ENCODE peak calls at places on chromosomes 1 and 21, in six cellular contexts. I, P, E, B, A and N are unnamed samples.

GRCh38 chr1:179810367-179810715 is 67.2 kb downstream of the FAM163A start:
- DNase-seq in I (no peak), P (no peak), E (no peak), B (no peak), A (no peak), N (no peak)

GRCh38 chr1:182610606-182611194 is 6.5 kb upstream of the RGS16 start:
- DNase-seq in I (no peak), P (peak; percentile 63), E (no peak), B (no peak), A (no peak), N (no peak)

GRCh38 chr1:90899263-90899662 is 122.6 kb downstream of the ZNF644 start:
- DNase-seq in I (no peak), P (no peak), E (no peak), B (no peak), A (no peak), N (no peak)

GRCh38 chr1:13764533-13764932 is 64.5 kb downstream of the PRDM2 start:
- DNase-seq in I (no peak), P (no peak), E (peak; percentile 72), B (no peak), A (no peak), N (no peak)

GRCh38 chr1:15993666-15994065 is 10.4 kb upstream of the SRARP start:
- DNase-seq in I (no peak), P (no peak), E (no peak), B (no peak), A (no peak), N (no peak)

GRCh38 chr1:226892534-226892895 is 22.1 kb downstream of the PSEN2 start:
- DNase-seq in I (no peak), P (no peak), E (no peak), B (no peak), A (no peak), N (no peak)

GRCh38 chr1:109659997-109660755 is 4.3 kb downstream of the GSTM4 start:
- DNase-seq in I (no peak), P (no peak), E (no peak), B (no peak), A (no peak), N (no peak)

GRCh38 chr1:232880354-232880753 is 70.1 kb upstream of the NTPCR start:
- DNase-seq in I (no peak), P (peak; percentile 64), E (peak; percentile 13), B (no peak), A (no peak), N (no peak)

GRCh38 chr1:174445817-174446216 is 1.9 kb upstream of the GPR52 start:
- DNase-seq in I (no peak), P (no peak), E (no peak), B (no peak), A (no peak), N (no peak)

GRCh38 chr1:158121604-158122254 is 59.0 kb upstream of the CD1D start:
- DNase-seq in I (no peak), P (peak; percentile 77), E (peak; percentile 59), B (no peak), A (no peak), N (no peak)

GRCh38 chr1:40820911-40821693 is 37.5 kb downstream of the KCNQ4 start:
- DNase-seq in I (no peak), P (no peak), E (no peak), B (no peak), A (no peak), N (no peak)

GRCh38 chr1:40817791-40818263 is 34.2 kb downstream of the KCNQ4 start:
- DNase-seq in I (no peak), P (no peak), E (no peak), B (no peak), A (no peak), N (no peak)

GRCh38 chr1:40820251-40820797 is 36.7 kb downstream of the KCNQ4 start:
- DNase-seq in I (no peak), P (peak; percentile 20), E (no peak), B (no peak), A (no peak), N (no peak)

GRCh38 chr1:40819101-40819500 is 35.5 kb downstream of the KCNQ4 start:
- DNase-seq in I (no peak), P (no peak), E (no peak), B (no peak), A (no peak), N (no peak)

DNA sequence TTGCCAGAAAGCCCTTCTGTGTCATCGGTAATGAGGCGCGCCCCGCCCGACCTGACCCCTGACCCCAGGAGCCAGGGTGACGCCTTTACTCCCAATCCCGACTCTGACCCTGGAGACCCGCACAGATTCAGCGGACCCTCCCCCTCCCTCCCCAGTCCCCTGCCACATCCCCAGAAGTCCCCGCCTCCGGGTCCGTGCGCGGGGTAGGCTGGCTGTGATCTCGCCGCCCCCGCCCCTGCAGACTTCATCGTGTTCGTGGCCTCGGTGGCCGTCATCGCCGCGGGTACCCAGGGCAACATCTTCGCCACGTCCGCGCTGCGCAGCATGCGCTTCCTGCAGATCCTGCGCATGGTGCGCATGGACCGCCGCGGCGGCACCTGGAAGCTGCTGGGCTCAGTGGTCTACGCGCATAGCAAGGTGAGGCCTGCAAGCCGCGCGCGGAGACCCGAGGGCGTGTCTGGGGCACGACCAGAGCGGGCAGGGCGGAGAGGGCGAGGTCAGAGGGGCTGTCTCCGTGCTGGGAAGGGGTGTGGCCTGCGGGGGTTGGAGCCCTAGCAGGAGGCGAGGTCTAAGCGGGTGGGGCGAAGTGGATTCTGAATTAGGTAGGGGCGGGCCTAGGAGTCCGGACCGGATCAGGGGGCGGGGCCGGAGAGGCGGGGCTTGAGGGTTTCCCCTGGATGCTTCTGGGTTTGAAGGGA is 34.8 kb downstream of the KCNQ4 start:
- DNase-seq in I (peak; percentile 87), P (peak; percentile 44), E (no peak), B (no peak), A (peak; percentile 8), N (peak; percentile 82)
- H3K4me3 ChIP-seq in I (peak overlapping the region; percentile 51), P (no peak overlapping the region), E (peak overlapping the region; percentile 39), B (peak overlapping the region; percentile 40), A (peak overlapping the region; percentile 50), N (peak overlapping the region; percentile 56)

GRCh38 chr21:44471996-44472395 is 16.7 kb downstream of the LRRC3 start:
- DNase-seq in I (no peak), P (no peak), E (no peak), B (no peak), A (no peak), N (no peak)
- H3K4me3 ChIP-seq in I (no peak overlapping the region), P (no peak overlapping the region), E (no peak overlapping the region), B (no peak overlapping the region), A (no peak overlapping the region), N (no peak overlapping the region)

GRCh38 chr1:160672789-160673695 is 26.2 kb upstream of the SLAMF1 start:
- DNase-seq in I (no peak), P (no peak), E (no peak), B (no peak), A (no peak), N (no peak)
- H3K4me3 ChIP-seq in I (no peak overlapping the region), P (no peak overlapping the region), E (no peak overlapping the region), B (no peak overlapping the region), A (no peak overlapping the region), N (peak overlapping the region; percentile 3)

GRCh38 chr1:162681127-162681435 is 48.8 kb downstream of the DDR2 start:
- DNase-seq in I (no peak), P (no peak), E (no peak), B (no peak), A (no peak), N (no peak)

GRCh38 chr1:162678439-162678838 is 46.2 kb downstream of the DDR2 start:
- DNase-seq in I (no peak), P (no peak), E (peak; percentile 87), B (peak; percentile 84), A (peak; percentile 37), N (no peak)

GRCh38 chr1:162677607-162678371 is 45.5 kb downstream of the DDR2 start:
- DNase-seq in I (no peak), P (no peak), E (no peak), B (no peak), A (no peak), N (no peak)

GRCh38 chr1:162680419-162681126 is 48.3 kb downstream of the DDR2 start:
- DNase-seq in I (no peak), P (no peak), E (peak; percentile 43), B (no peak), A (no peak), N (no peak)

DNA sequence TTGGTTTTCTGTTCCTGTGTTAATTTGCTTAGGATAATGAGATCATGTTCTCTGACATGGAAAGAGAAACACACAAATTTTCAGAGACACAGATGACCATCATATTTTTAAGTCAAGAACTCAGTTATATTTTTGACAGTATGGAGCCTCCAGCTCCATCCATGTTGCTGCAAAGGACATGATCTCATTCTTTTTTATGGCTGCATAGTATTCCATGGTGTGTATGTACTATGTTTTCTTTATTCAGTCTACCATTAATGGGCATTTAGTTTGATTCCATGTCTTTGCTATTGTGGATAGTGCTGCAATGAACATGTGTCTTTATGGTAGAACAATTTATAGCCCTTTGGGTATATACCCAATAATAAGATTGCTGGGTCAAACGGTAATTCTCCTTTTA is 47.0 kb downstream of the DDR2 start:
- DNase-seq in I (no peak), P (no peak), E (no peak), B (no peak), A (no peak), N (no peak)
- H3K4me3 ChIP-seq in I (no peak overlapping the region), P (no peak overlapping the region), E (no peak overlapping the region), B (no peak overlapping the region), A (no peak overlapping the region), N (no peak overlapping the region)

GRCh38 chr1:184212649-184213314 is 161.3 kb downstream of the TSEN15 start:
- DNase-seq in I (no peak), P (no peak), E (peak; percentile 84), B (peak; percentile 92), A (no peak), N (no peak)
- H3K4me3 ChIP-seq in I (no peak overlapping the region), P (no peak overlapping the region), E (no peak overlapping the region), B (no peak overlapping the region), A (no peak overlapping the region), N (no peak overlapping the region)

GRCh38 chr1:153509036-153509435 is 26.8 kb downstream of the S100A6 start:
- DNase-seq in I (no peak), P (no peak), E (no peak), B (no peak), A (no peak), N (no peak)

GRCh38 chr1:153505576-153505975 is 30.2 kb downstream of the S100A6 start:
- DNase-seq in I (no peak), P (no peak), E (no peak), B (no peak), A (no peak), N (no peak)

GRCh38 chr1:153507926-153508583 is 27.7 kb downstream of the S100A6 start:
- DNase-seq in I (no peak), P (no peak), E (no peak), B (no peak), A (no peak), N (no peak)

GRCh38 chr1:153506386-153506785 is 29.4 kb downstream of the S100A6 start:
- DNase-seq in I (no peak), P (no peak), E (no peak), B (no peak), A (no peak), N (no peak)

DNA sequence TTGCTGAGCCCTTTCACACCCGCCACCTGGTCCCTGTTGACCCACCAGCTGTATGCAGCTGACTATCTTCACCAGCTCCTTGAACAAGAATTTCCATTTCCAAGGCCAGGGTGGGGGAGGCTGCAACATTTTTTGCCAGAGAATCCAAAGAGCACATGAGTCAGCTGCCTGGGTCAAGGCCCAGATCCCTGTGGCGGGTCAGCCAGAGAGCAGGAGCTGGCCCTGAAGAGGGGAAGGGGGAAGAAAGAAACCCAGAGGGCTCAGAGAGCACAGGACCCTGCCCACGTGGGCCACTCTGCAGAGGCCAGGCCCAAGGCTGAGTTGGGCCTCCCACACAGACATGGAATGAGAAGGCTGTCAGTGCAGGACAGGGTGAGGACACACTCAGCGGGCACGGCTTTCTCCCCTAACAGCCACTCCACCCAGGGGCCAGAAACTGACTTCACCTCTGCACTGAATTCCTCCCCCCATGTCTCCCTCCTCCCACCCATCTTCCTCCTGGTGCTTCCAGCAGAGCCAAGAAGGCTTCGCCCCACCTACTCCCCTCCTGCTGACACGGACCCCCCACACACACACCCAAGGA is 28.9 kb downstream of the S100A6 start:
- DNase-seq in I (peak; percentile 73), P (no peak), E (peak; percentile 90), B (peak; percentile 60), A (peak; percentile 87), N (peak; percentile 55)
- H3K4me3 ChIP-seq in I (no peak overlapping the region), P (no peak overlapping the region), E (no peak overlapping the region), B (no peak overlapping the region), A (no peak overlapping the region), N (no peak overlapping the region)